ENCODE peak calls at places on chromosomes 6 and 20, in seven cellular contexts. W is body of pancreas, E is GM23338, T is AG04450, Z is dorsolateral prefrontal cortex, D is breast epithelium, X is heart right ventricle. R is an unnamed sample.

GRCh38 chr20:6735913-6736845 is 31.3 kb upstream of the BMP2 start:
- DNase-seq in E (peak; percentile 21), W (peak; percentile 27), X (peak; percentile 24), T (no peak), D (no peak), Z (no peak), R (peak; percentile 28)

GRCh38 chr6:70520575-70520974 is 46.2 kb upstream of the SDHAF4 start:
- DNase-seq in X (no peak), D (no peak), W (no peak), T (no peak), Z (no peak), E (no peak), R (peak; percentile 40)

GRCh38 chr20:31838646-31839292 is 6.6 kb downstream of the FOXS1 start:
- DNase-seq in Z (no peak), D (no peak), T (no peak), E (no peak), W (no peak), X (no peak), R (peak; percentile 86)

GRCh38 chr6:144578385-144579350 is 293.5 kb downstream of the UTRN start:
- DNase-seq in T (no peak), E (no peak), Z (no peak), X (no peak), W (no peak), D (no peak), R (peak; percentile 29)

GRCh38 chr6:70312165-70312564 is 9.3 kb upstream of the COL9A1 start:
- DNase-seq in E (peak; percentile 35), D (peak; percentile 20), X (no peak), Z (no peak), T (peak; percentile 34), W (no peak), R (no peak)

GRCh38 chr6:35050291-35050987 is 90.7 kb downstream of the TCP11 start:
- DNase-seq in X (no peak), Z (no peak), D (no peak), T (no peak), W (no peak), E (no peak), R (no peak)

GRCh38 chr6:82142524-82142923 is 105.0 kb downstream of the IBTK start:
- DNase-seq in Z (no peak), X (no peak), E (no peak), W (no peak), T (no peak), D (no peak), R (no peak)

GRCh38 chr6:37756141-37756540 is 58.5 kb upstream of the MDGA1 start:
- DNase-seq in E (no peak), D (no peak), X (no peak), T (no peak), W (no peak), Z (no peak), R (no peak)

GRCh38 chr6:169263374-169263773 is 9.7 kb upstream of the THBS2 start:
- DNase-seq in W (no peak), T (no peak), Z (no peak), D (no peak), E (no peak), X (no peak), R (no peak)

GRCh38 chr20:21510995-21511394 is 2.9 kb downstream of the NKX2-2 start:
- DNase-seq in D (no peak), W (no peak), Z (no peak), E (no peak), T (no peak), X (no peak), R (no peak)
- H3K4me3 ChIP-seq in D (peak overlapping the region; percentile 61), W (no peak overlapping the region), Z (peak overlapping the region; percentile 67), E (peak overlapping the region; percentile 56), T (no peak overlapping the region), X (peak overlapping the region; percentile 26), R (peak overlapping the region; percentile 13)

GRCh38 chr20:45440891-45441685 is 25.1 kb downstream of the PIGT start:
- DNase-seq in E (no peak), Z (no peak), W (no peak), T (no peak), D (no peak), X (no peak), R (no peak)

GRCh38 chr20:45433316-45433715 is 17.4 kb downstream of the PIGT start:
- DNase-seq in D (no peak), T (peak; percentile 80), E (peak; percentile 60), W (no peak), Z (peak; percentile 91), X (peak; percentile 63), R (peak; percentile 63)

GRCh38 chr20:45432294-45432693 is 16.4 kb downstream of the PIGT start:
- DNase-seq in X (no peak), W (no peak), T (no peak), Z (no peak), D (no peak), E (no peak), R (no peak)

GRCh38 chr20:45440424-45440823 is 24.5 kb downstream of the PIGT start:
- DNase-seq in E (no peak), X (no peak), T (no peak), Z (no peak), W (no peak), D (no peak), R (no peak)

DNA sequence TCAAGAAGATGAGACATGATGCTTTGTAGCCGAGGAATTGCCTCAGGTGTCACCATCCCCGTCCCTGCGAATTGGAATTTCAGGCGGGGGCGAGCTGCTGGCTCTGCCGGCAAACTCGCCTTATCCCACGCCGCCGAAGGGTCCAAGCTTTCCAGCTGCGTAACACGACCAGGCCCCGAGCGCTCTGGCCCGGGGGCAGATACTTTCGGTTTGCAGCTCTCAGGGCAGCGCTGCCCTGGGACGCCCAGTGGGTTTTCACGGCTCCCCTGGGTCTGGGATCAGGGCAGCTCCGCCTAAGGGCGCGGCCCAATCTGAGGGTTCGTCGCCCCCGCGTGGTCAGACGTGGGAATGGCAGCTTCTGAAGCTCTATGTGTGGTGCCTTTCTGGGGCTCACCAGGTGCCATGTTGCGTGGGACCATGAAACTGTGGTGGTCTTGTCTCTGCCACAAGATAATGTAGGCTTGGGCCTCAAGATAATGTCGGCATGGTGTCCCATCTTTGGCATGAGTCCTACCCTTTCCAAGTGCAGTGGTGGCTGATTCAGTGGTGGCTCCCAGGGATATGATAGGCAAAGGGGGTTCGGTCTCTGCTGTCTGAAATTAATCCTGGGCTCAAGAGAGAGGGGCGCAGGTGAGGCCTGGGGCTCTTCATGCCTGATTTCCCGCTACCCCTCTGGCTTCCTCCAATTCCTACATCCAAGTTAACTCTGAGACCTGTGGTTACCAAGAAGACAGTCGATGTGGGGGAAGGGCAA is 21.0 kb downstream of the PIGT start:
- DNase-seq in D (peak; percentile 70), T (peak; percentile 62), X (peak; percentile 90), E (peak; percentile 91), W (peak; percentile 93), Z (peak; percentile 91), R (peak; percentile 92)
- TF ChIP-seq CTCF in D (peak; percentile 94), T (peak; percentile 98), X (peak; percentile 96), E (peak; percentile 85), W (peak; percentile 97), Z (peak; percentile 99), R (peak; percentile 92)

GRCh38 chr6:110067837-110068591 is 89.9 kb downstream of the GPR6 start:
- DNase-seq in E (no peak), Z (no peak), T (no peak), D (no peak), X (no peak), W (no peak), R (peak; percentile 19)

GRCh38 chr6:110068592-110068967 is 90.5 kb downstream of the GPR6 start:
- DNase-seq in T (no peak), X (no peak), E (no peak), W (no peak), Z (no peak), D (no peak), R (no peak)

GRCh38 chr6:110063864-110064263 is 85.8 kb downstream of the GPR6 start:
- DNase-seq in W (no peak), X (no peak), E (no peak), D (no peak), T (no peak), Z (no peak), R (no peak)

GRCh38 chr6:110066091-110066490 is 88.0 kb downstream of the GPR6 start:
- DNase-seq in D (no peak), Z (no peak), X (no peak), E (no peak), T (no peak), W (no peak), R (no peak)

DNA sequence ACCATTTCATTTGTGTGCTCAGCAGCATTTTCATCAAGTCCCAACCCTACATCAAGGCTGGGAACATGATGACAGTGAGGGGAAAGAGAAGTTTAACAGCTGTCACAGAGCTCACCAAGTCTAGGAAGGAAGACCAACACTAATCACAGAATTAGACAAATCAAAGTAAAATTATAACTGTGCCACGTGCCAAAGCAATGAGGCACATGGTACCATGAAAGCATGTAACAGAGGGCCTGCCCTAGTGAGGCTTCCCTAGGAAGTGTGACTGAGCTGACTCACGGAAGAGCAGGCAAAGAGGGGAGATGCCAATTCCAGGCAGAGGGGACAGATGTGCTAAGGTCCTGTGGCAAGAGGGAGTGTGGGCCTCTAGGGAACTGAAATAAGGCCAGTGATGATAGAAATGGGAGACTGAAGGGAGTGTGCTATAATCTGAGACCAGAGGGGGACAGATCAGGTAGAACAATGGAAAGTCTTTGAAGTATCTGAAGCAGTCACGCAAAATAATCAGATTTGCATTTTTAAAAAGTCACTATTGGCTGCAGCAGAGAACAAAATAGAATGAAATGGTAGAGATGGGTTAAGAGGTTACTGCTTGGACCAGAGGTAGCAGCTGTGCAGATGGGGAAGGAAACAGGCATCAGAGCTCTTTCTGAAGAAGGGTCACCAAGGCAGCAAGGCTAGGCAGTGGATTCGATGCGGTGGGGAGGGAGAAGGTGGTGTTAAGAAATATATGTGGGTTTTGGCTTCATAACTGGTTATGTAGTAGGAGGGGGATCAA is 86.8 kb downstream of the GPR6 start:
- DNase-seq in D (no peak), E (no peak), Z (no peak), T (no peak), W (no peak), X (no peak), R (no peak)
- H3K27ac ChIP-seq in D (no peak overlapping the region), E (no peak overlapping the region), Z (no peak overlapping the region), T (no peak overlapping the region), W (no peak overlapping the region), X (no peak overlapping the region), R (no peak overlapping the region)

DNA sequence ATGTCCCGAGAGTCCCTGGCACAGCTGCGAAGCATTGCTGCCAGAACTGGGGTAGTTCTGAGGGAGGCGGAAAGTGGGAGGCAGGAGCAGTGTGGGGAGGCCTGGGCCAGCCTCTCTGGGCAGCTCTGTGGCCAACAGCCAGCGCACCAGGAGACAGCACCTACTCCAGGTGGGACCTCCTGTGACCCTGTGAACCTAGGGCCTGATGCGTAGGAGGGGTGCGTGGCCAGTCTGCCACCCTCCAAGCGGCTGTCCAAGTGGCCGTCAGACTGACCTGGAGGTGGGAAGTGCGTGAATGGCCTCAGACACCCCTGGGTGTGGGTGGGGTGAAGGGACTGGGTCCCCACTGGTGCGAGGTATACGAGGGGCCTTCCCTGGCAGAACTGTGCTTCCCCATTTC is 15.5 kb downstream of the SS18L1 start:
- DNase-seq in D (no peak), Z (no peak), X (no peak), E (no peak), T (no peak), W (no peak), R (no peak)
- H3K4me3 ChIP-seq in D (no peak overlapping the region), Z (no peak overlapping the region), X (no peak overlapping the region), E (no peak overlapping the region), T (no peak overlapping the region), W (no peak overlapping the region), R (no peak overlapping the region)

R was measured in cardiac muscle cell.